ENCODE peak calls at places on chromosome 12, in seven cellular contexts. One of them, this sample, is unnamed.

GRCh38 chr12:6335451-6336078 is 6.3 kb downstream of the TNFRSF1A start:
- DNase-seq in cardiac muscle cell: peak
- DNase-seq in colonic mucosa: peak
- DNase-seq in endodermal cell: peak
- DNase-seq in tibial artery: peak
- DNase-seq in epithelial cell of proximal tubule: no peak
- DNase-seq in CD8-positive, alpha-beta memory T cell: peak
- DNase-seq in this sample: peak

GRCh38 chr12:88579572-88579940 is 715 bp downstream of the KITLG start:
- DNase-seq in tibial artery: peak
- DNase-seq in endodermal cell: peak
- DNase-seq in colonic mucosa: peak
- DNase-seq in epithelial cell of proximal tubule: no peak
- DNase-seq in cardiac muscle cell: peak
- DNase-seq in CD8-positive, alpha-beta memory T cell: no peak
- DNase-seq in this sample: no peak

GRCh38 chr12:53990311-53991076 is 5.5 kb downstream of the HOXC10 start:
- DNase-seq in colonic mucosa: no peak
- DNase-seq in epithelial cell of proximal tubule: no peak
- DNase-seq in tibial artery: no peak
- DNase-seq in cardiac muscle cell: no peak
- DNase-seq in endodermal cell: no peak
- DNase-seq in CD8-positive, alpha-beta memory T cell: no peak
- DNase-seq in this sample: no peak

GRCh38 chr12:9607816-9608215 is at the start of gene KLRB1:
- DNase-seq in endodermal cell: no peak
- DNase-seq in cardiac muscle cell: no peak
- DNase-seq in epithelial cell of proximal tubule: no peak
- DNase-seq in CD8-positive, alpha-beta memory T cell: no peak
- DNase-seq in colonic mucosa: no peak
- DNase-seq in tibial artery: no peak
- DNase-seq in this sample: no peak

GRCh38 chr12:115930336-115930735 is 347.2 kb downstream of the MED13L start:
- DNase-seq in epithelial cell of proximal tubule: no peak
- DNase-seq in endodermal cell: peak
- DNase-seq in cardiac muscle cell: no peak
- DNase-seq in colonic mucosa: no peak
- DNase-seq in tibial artery: no peak
- DNase-seq in CD8-positive, alpha-beta memory T cell: no peak
- DNase-seq in this sample: no peak

GRCh38 chr12:2417761-2418160 is 365.0 kb downstream of the CACNA1C start:
- DNase-seq in CD8-positive, alpha-beta memory T cell: no peak
- DNase-seq in cardiac muscle cell: no peak
- DNase-seq in colonic mucosa: no peak
- DNase-seq in tibial artery: no peak
- DNase-seq in endodermal cell: peak
- DNase-seq in epithelial cell of proximal tubule: no peak
- DNase-seq in this sample: no peak

GRCh38 chr12:64042901-64043300 is 179.2 kb downstream of the KICS2 start:
- DNase-seq in colonic mucosa: no peak
- DNase-seq in CD8-positive, alpha-beta memory T cell: no peak
- DNase-seq in tibial artery: no peak
- DNase-seq in epithelial cell of proximal tubule: no peak
- DNase-seq in cardiac muscle cell: no peak
- DNase-seq in endodermal cell: no peak
- DNase-seq in this sample: no peak

GRCh38 chr12:21296751-21297406 is 37.8 kb downstream of the SLCO1A2 start:
- DNase-seq in colonic mucosa: no peak
- DNase-seq in tibial artery: no peak
- DNase-seq in CD8-positive, alpha-beta memory T cell: peak
- DNase-seq in epithelial cell of proximal tubule: no peak
- DNase-seq in cardiac muscle cell: peak
- DNase-seq in endodermal cell: no peak
- DNase-seq in this sample: no peak

GRCh38 chr12:19299765-19300164 is 139.5 kb upstream of the AEBP2 start:
- DNase-seq in CD8-positive, alpha-beta memory T cell: no peak
- DNase-seq in tibial artery: no peak
- DNase-seq in cardiac muscle cell: no peak
- DNase-seq in colonic mucosa: no peak
- DNase-seq in epithelial cell of proximal tubule: no peak
- DNase-seq in endodermal cell: peak
- DNase-seq in this sample: no peak

GRCh38 chr12:42474391-42474790 is 115.2 kb downstream of the PRICKLE1 start:
- DNase-seq in epithelial cell of proximal tubule: peak
- DNase-seq in CD8-positive, alpha-beta memory T cell: no peak
- DNase-seq in colonic mucosa: no peak
- DNase-seq in endodermal cell: no peak
- DNase-seq in tibial artery: no peak
- DNase-seq in cardiac muscle cell: no peak
- DNase-seq in this sample: no peak

GRCh38 chr12:1882850-1883470 is 35.5 kb downstream of the CACNA2D4 start:
- DNase-seq in colonic mucosa: peak
- DNase-seq in cardiac muscle cell: no peak
- DNase-seq in endodermal cell: peak
- DNase-seq in CD8-positive, alpha-beta memory T cell: no peak
- DNase-seq in epithelial cell of proximal tubule: no peak
- DNase-seq in tibial artery: peak
- DNase-seq in this sample: no peak

GRCh38 chr12:96034631-96035282 is 630 bp downstream of the LTA4H start:
- DNase-seq in endodermal cell: peak
- DNase-seq in tibial artery: no peak
- DNase-seq in CD8-positive, alpha-beta memory T cell: no peak
- DNase-seq in colonic mucosa: peak
- DNase-seq in cardiac muscle cell: peak
- DNase-seq in epithelial cell of proximal tubule: no peak
- DNase-seq in this sample: no peak

GRCh38 chr12:27277846-27278260 is 33.8 kb downstream of the STK38L start:
- DNase-seq in epithelial cell of proximal tubule: no peak
- DNase-seq in CD8-positive, alpha-beta memory T cell: no peak
- DNase-seq in colonic mucosa: peak
- DNase-seq in endodermal cell: no peak
- DNase-seq in cardiac muscle cell: peak
- DNase-seq in tibial artery: no peak
- DNase-seq in this sample: no peak

GRCh38 chr12:112716099-112717093 is 75.2 kb upstream of the RPH3A start:
- DNase-seq in colonic mucosa: no peak
- DNase-seq in endodermal cell: peak
- DNase-seq in tibial artery: no peak
- DNase-seq in cardiac muscle cell: peak
- DNase-seq in epithelial cell of proximal tubule: no peak
- DNase-seq in CD8-positive, alpha-beta memory T cell: no peak
- DNase-seq in this sample: no peak

GRCh38 chr12:48486261-48486660 is 4.0 kb downstream of the C12orf54 start:
- DNase-seq in endodermal cell: no peak
- DNase-seq in epithelial cell of proximal tubule: no peak
- DNase-seq in colonic mucosa: no peak
- DNase-seq in cardiac muscle cell: no peak
- DNase-seq in CD8-positive, alpha-beta memory T cell: no peak
- DNase-seq in tibial artery: no peak
- DNase-seq in this sample: no peak

GRCh38 chr12:112283541-112283940 is 98.7 kb downstream of the HECTD4 start:
- DNase-seq in cardiac muscle cell: peak
- DNase-seq in endodermal cell: no peak
- DNase-seq in CD8-positive, alpha-beta memory T cell: no peak
- DNase-seq in tibial artery: no peak
- DNase-seq in epithelial cell of proximal tubule: no peak
- DNase-seq in colonic mucosa: no peak
- DNase-seq in this sample: no peak

GRCh38 chr12:87082756-87083155 is 826.6 kb upstream of the MGAT4C start:
- DNase-seq in endodermal cell: no peak
- DNase-seq in epithelial cell of proximal tubule: no peak
- DNase-seq in cardiac muscle cell: no peak
- DNase-seq in colonic mucosa: no peak
- DNase-seq in tibial artery: no peak
- DNase-seq in CD8-positive, alpha-beta memory T cell: no peak
- DNase-seq in this sample: no peak

GRCh38 chr12:57984629-57985151 is 43.3 kb downstream of the ATP23 start:
- DNase-seq in endodermal cell: no peak
- DNase-seq in colonic mucosa: no peak
- DNase-seq in tibial artery: no peak
- DNase-seq in epithelial cell of proximal tubule: no peak
- DNase-seq in CD8-positive, alpha-beta memory T cell: no peak
- DNase-seq in cardiac muscle cell: no peak
- DNase-seq in this sample: no peak

GRCh38 chr12:2013527-2014223 is 9.4 kb upstream of the DCP1B start:
- DNase-seq in endodermal cell: peak
- DNase-seq in cardiac muscle cell: peak
- DNase-seq in epithelial cell of proximal tubule: no peak
- DNase-seq in CD8-positive, alpha-beta memory T cell: no peak
- DNase-seq in tibial artery: no peak
- DNase-seq in colonic mucosa: no peak
- DNase-seq in this sample: no peak

GRCh38 chr12:97456792-97457191 is 5.8 kb upstream of the RMST start:
- DNase-seq in cardiac muscle cell: no peak
- DNase-seq in tibial artery: no peak
- DNase-seq in epithelial cell of proximal tubule: no peak
- DNase-seq in CD8-positive, alpha-beta memory T cell: no peak
- DNase-seq in endodermal cell: no peak
- DNase-seq in colonic mucosa: no peak
- DNase-seq in this sample: no peak

GRCh38 chr12:54463034-54463433 is 10.4 kb downstream of the GTSF1 start:
- DNase-seq in cardiac muscle cell: no peak
- DNase-seq in colonic mucosa: no peak
- DNase-seq in endodermal cell: no peak
- DNase-seq in tibial artery: peak
- DNase-seq in epithelial cell of proximal tubule: peak
- DNase-seq in CD8-positive, alpha-beta memory T cell: no peak
- DNase-seq in this sample: no peak

GRCh38 chr12:120231316-120232011 is 30.6 kb upstream of the RPLP0 start:
- DNase-seq in CD8-positive, alpha-beta memory T cell: peak
- DNase-seq in colonic mucosa: peak
- DNase-seq in tibial artery: no peak
- DNase-seq in endodermal cell: peak
- DNase-seq in epithelial cell of proximal tubule: peak
- DNase-seq in cardiac muscle cell: no peak
- DNase-seq in this sample: peak
- H3K4me3 ChIP-seq in CD8-positive, alpha-beta memory T cell: peak
- H3K4me3 ChIP-seq in colonic mucosa: no peak
- H3K4me3 ChIP-seq in tibial artery: no peak
- H3K4me3 ChIP-seq in endodermal cell: peak
- H3K4me3 ChIP-seq in epithelial cell of proximal tubule: no peak
- H3K4me3 ChIP-seq in cardiac muscle cell: no peak
- H3K4me3 ChIP-seq in this sample: peak

GRCh38 chr12:52050771-52051541 is at the start of gene NR4A1:
- DNase-seq in cardiac muscle cell: peak
- DNase-seq in endodermal cell: peak
- DNase-seq in tibial artery: peak
- DNase-seq in CD8-positive, alpha-beta memory T cell: peak
- DNase-seq in epithelial cell of proximal tubule: no peak
- DNase-seq in colonic mucosa: peak
- DNase-seq in this sample: peak
- H3K4me3 ChIP-seq in cardiac muscle cell: peak
- H3K4me3 ChIP-seq in endodermal cell: peak
- H3K4me3 ChIP-seq in tibial artery: peak
- H3K4me3 ChIP-seq in CD8-positive, alpha-beta memory T cell: peak
- H3K4me3 ChIP-seq in epithelial cell of proximal tubule: peak
- H3K4me3 ChIP-seq in colonic mucosa: peak
- H3K4me3 ChIP-seq in this sample: peak

GRCh38 chr12:132437252-132438138 is 52.5 kb upstream of the FBRSL1 start:
- DNase-seq in CD8-positive, alpha-beta memory T cell: no peak
- DNase-seq in tibial artery: no peak
- DNase-seq in cardiac muscle cell: no peak
- DNase-seq in colonic mucosa: no peak
- DNase-seq in endodermal cell: peak
- DNase-seq in epithelial cell of proximal tubule: no peak
- DNase-seq in this sample: no peak
- H3K4me3 ChIP-seq in CD8-positive, alpha-beta memory T cell: no peak
- H3K4me3 ChIP-seq in tibial artery: no peak
- H3K4me3 ChIP-seq in cardiac muscle cell: no peak
- H3K4me3 ChIP-seq in colonic mucosa: no peak
- H3K4me3 ChIP-seq in endodermal cell: no peak
- H3K4me3 ChIP-seq in epithelial cell of proximal tubule: no peak
- H3K4me3 ChIP-seq in this sample: peak

GRCh38 chr12:7375145-7375543 is 68.8 kb downstream of the CD163L1 start:
- DNase-seq in cardiac muscle cell: no peak
- DNase-seq in epithelial cell of proximal tubule: no peak
- DNase-seq in tibial artery: no peak
- DNase-seq in CD8-positive, alpha-beta memory T cell: no peak
- DNase-seq in colonic mucosa: no peak
- DNase-seq in endodermal cell: no peak
- DNase-seq in this sample: no peak
- H3K4me3 ChIP-seq in cardiac muscle cell: no peak
- H3K4me3 ChIP-seq in epithelial cell of proximal tubule: no peak
- H3K4me3 ChIP-seq in tibial artery: no peak
- H3K4me3 ChIP-seq in CD8-positive, alpha-beta memory T cell: no peak
- H3K4me3 ChIP-seq in colonic mucosa: no peak
- H3K4me3 ChIP-seq in endodermal cell: no peak
- H3K4me3 ChIP-seq in this sample: no peak

DNA sequence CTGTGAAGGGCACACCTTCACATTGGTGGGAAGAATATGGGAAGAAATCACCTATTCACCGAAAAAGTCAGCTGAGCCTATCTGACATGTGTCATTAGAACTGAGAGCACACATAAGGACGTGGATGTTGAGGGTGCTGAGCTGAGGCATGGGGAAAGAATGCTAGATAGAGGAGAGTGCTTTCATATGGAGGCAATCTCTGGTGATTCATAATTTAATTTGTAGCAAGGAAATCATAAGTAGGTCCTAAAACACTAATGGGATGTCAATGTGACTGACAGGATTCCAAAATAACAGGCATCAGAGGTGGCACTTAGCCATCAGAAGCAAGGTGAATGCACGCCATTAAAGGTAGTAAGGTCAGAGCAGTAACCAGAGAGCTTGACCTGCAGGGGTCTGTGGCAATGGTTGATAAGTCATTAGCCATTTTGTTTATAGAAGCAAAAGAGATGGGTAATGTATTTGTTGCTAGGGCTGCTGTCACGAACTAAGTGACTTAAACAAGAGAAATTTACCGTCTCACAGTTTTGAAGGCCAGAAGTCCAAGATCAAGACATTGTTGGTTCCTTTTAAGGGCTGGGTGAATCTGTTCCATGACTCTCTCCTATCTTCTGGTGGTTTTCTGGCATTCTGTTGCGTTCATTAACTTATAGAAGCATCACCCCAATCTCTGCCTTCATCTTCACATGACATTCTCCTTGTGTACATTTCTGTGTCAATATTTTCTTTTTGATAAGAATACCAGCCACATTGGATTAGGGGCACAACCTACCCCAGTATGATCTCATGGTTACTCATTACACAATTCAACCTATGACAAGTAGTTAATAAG is 69.3 kb downstream of the ANKS1B start:
- DNase-seq in tibial artery: no peak
- DNase-seq in epithelial cell of proximal tubule: no peak
- DNase-seq in colonic mucosa: no peak
- DNase-seq in endodermal cell: no peak
- DNase-seq in CD8-positive, alpha-beta memory T cell: no peak
- DNase-seq in cardiac muscle cell: no peak
- DNase-seq in this sample: no peak
- H3K4me3 ChIP-seq in tibial artery: no peak
- H3K4me3 ChIP-seq in epithelial cell of proximal tubule: no peak
- H3K4me3 ChIP-seq in colonic mucosa: no peak
- H3K4me3 ChIP-seq in endodermal cell: no peak
- H3K4me3 ChIP-seq in CD8-positive, alpha-beta memory T cell: no peak
- H3K4me3 ChIP-seq in cardiac muscle cell: no peak
- H3K4me3 ChIP-seq in this sample: no peak

DNA sequence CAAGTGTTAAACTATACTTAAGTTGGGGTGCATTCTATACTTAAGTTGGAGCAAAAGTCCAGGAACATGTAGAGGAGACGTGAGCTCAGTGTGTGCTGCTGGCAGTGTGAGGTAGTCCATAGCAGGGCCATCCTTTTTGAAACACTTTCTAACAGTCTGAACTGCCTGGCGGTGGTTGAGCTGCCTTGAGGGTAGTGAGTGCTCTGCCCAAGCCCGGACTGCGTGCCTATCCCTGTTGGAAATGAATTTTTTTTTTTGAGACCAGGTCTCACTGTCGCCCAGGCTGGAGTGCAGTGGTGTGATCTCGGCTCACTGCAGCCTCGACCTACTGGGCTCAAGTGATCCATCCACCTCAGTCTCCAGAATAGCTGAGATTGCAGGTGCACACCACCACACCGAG is 14.1 kb downstream of the KCNH3 start:
- DNase-seq in colonic mucosa: no peak
- DNase-seq in cardiac muscle cell: no peak
- DNase-seq in endodermal cell: no peak
- DNase-seq in CD8-positive, alpha-beta memory T cell: no peak
- DNase-seq in tibial artery: no peak
- DNase-seq in epithelial cell of proximal tubule: no peak
- DNase-seq in this sample: no peak
- H3K4me3 ChIP-seq in colonic mucosa: no peak
- H3K4me3 ChIP-seq in cardiac muscle cell: no peak
- H3K4me3 ChIP-seq in endodermal cell: no peak
- H3K4me3 ChIP-seq in CD8-positive, alpha-beta memory T cell: no peak
- H3K4me3 ChIP-seq in tibial artery: no peak
- H3K4me3 ChIP-seq in epithelial cell of proximal tubule: no peak
- H3K4me3 ChIP-seq in this sample: no peak